ENCODE peak calls at places on chromosomes 16 and 17, in eight cellular contexts. G, T, E, Q, Y, O, B and F are unnamed samples.

GRCh38 chr16:27154573-27155521 is 48.5 kb upstream of the KDM8 start:
- DNase-seq in T (peak; percentile 25), E (peak; percentile 38), Y (peak; percentile 31), B (peak; percentile 88), G (no peak), O (peak; percentile 70), Q (peak; percentile 40), F (peak; percentile 82)

GRCh38 chr17:62791235-62792121 is 16.6 kb downstream of the MARCHF10 start:
- DNase-seq in B (peak; percentile 23), Y (peak; percentile 64), G (no peak), T (no peak), Q (no peak), E (no peak), O (no peak), F (no peak)

GRCh38 chr17:50209472-50210248 is 8.2 kb upstream of the COL1A1 start:
- DNase-seq in B (peak; percentile 97), O (peak; percentile 99), G (peak; percentile 72), T (peak; percentile 83), Q (peak; percentile 99), E (peak; percentile 93), Y (no peak), F (peak; percentile 80)

GRCh38 chr17:64920419-64921172 is 1.3 kb upstream of the LRRC37A3 start:
- DNase-seq in E (peak; percentile 25), B (no peak), T (no peak), Q (no peak), Y (peak; percentile 24), O (no peak), G (no peak), F (no peak)

GRCh38 chr16:12228607-12229499 is 252.3 kb downstream of the SNX29 start:
- DNase-seq in Q (peak; percentile 49), G (peak; percentile 55), B (peak; percentile 89), Y (peak; percentile 70), O (no peak), T (no peak), E (peak; percentile 34), F (peak; percentile 86)

GRCh38 chr16:9159839-9160550 is 68.6 kb downstream of the HAPSTR1 start:
- DNase-seq in Y (peak; percentile 83), G (peak; percentile 82), E (no peak), B (no peak), Q (peak; percentile 45), T (no peak), O (no peak), F (peak; percentile 73)

GRCh38 chr17:81924557-81925532 is 2.7 kb downstream of the MAFG start:
- DNase-seq in T (no peak), Q (peak; percentile 36), Y (peak; percentile 65), G (no peak), E (no peak), B (no peak), O (no peak), F (no peak)

GRCh38 chr16:12067714-12068401 is 91.3 kb downstream of the SNX29 start:
- DNase-seq in Y (peak; percentile 81), Q (peak; percentile 42), G (peak; percentile 51), E (no peak), T (no peak), O (no peak), B (no peak), F (peak; percentile 85)

GRCh38 chr16:21283521-21284289 is 5.6 kb upstream of the CRYM start:
- DNase-seq in Y (peak; percentile 65), B (peak; percentile 87), Q (peak; percentile 47), O (peak; percentile 75), T (peak; percentile 16), E (peak; percentile 70), G (no peak), F (peak; percentile 42)

GRCh38 chr17:38416840-38417209 is 11.4 kb upstream of the ARHGAP23 start:
- DNase-seq in G (no peak), Q (no peak), O (no peak), E (no peak), T (no peak), B (no peak), Y (no peak), F (no peak)

GRCh38 chr17:16428098-16428882 is 12.9 kb downstream of the TRPV2 start:
- DNase-seq in Y (peak; percentile 83), G (no peak), T (no peak), O (no peak), Q (no peak), E (peak; percentile 69), B (no peak), F (peak; percentile 80)

GRCh38 chr17:81569986-81570514 is 17.9 kb upstream of the FAAP100 start:
- DNase-seq in E (no peak), T (no peak), Q (no peak), G (no peak), B (no peak), Y (no peak), O (no peak), F (no peak)

GRCh38 chr17:77884019-77884418 is 74.5 kb upstream of the TNRC6C start:
- DNase-seq in B (no peak), Y (no peak), G (no peak), O (no peak), E (peak; percentile 43), Q (no peak), T (no peak), F (no peak)

GRCh38 chr16:89020068-89020924 is 43.3 kb upstream of the CBFA2T3 start:
- DNase-seq in B (no peak), E (no peak), T (no peak), G (no peak), Y (no peak), Q (no peak), O (peak; percentile 60), F (no peak)

GRCh38 chr17:41284043-41284442 is 8.5 kb downstream of the KRTAP9-7 start:
- DNase-seq in E (no peak), O (no peak), B (no peak), Q (no peak), T (no peak), G (no peak), Y (no peak), F (no peak)

GRCh38 chr17:222172-222571 is 40.7 kb upstream of the DOC2B start:
- DNase-seq in G (no peak), B (no peak), Q (no peak), O (peak; percentile 61), Y (no peak), T (no peak), E (peak; percentile 61), F (no peak)
- H3K4me3 ChIP-seq in G (no peak overlapping the region), B (no peak overlapping the region), Q (no peak overlapping the region), O (no peak overlapping the region), Y (no peak overlapping the region), T (no peak overlapping the region), E (no peak overlapping the region), F (no peak overlapping the region)

GRCh38 chr16:59586331-59586730 is 852.2 kb upstream of the GOT2 start:
- DNase-seq in T (no peak), Y (no peak), Q (no peak), O (no peak), E (no peak), B (no peak), G (no peak), F (no peak)

GRCh38 chr16:59593256-59593655 is 859.1 kb upstream of the GOT2 start:
- DNase-seq in O (no peak), T (no peak), Q (no peak), Y (no peak), B (no peak), E (no peak), G (no peak), F (no peak)

GRCh38 chr16:59597269-59597668 is 863.2 kb upstream of the GOT2 start:
- DNase-seq in Y (no peak), G (no peak), O (no peak), Q (no peak), E (no peak), B (no peak), T (no peak), F (no peak)

DNA sequence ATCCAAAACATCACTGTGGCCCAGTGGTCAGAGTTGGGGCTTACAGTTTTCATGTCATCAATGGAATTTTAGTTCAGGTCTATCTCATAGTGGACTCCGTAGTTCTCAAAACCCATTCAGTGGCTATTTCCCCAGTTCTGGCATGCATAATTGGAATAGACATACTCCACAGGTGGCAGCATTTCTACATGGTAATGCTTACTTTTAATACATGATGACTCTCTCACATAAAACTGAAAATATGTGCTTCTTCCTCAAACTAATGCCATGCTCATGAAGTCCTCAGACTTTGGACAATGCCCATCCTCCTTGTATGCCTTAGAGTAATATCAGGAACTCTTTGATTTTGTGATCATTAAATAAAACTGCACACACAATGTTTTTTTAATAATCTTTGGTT is 857.4 kb upstream of the GOT2 start:
- DNase-seq in Y (no peak), G (no peak), T (no peak), B (no peak), O (no peak), E (no peak), Q (no peak), F (no peak)
- TF ChIP-seq CTCF in Y (no peak), G (no peak), T (no peak), B (no peak), O (no peak), E (no peak), Q (no peak), F (no peak)

GRCh38 chr17:44503080-44503842 is at the start of gene GPATCH8:
- DNase-seq in B (peak; percentile 98), T (peak; percentile 85), E (peak; percentile 96), Y (peak; percentile 99), G (peak; percentile 87), O (peak; percentile 97), Q (peak; percentile 94), F (peak; percentile 96)
- TF ChIP-seq POLR2A in B (peak; percentile 24), T (peak; percentile 66), E (peak; percentile 20), Y (peak; percentile 77), G (peak; percentile 71), O (peak; percentile 62), Q (peak; percentile 69), F (peak; percentile 68)

GRCh38 chr17:2814499-2815341 is 18.5 kb downstream of the RAP1GAP2 start:
- DNase-seq in Y (no peak), E (no peak), B (peak; percentile 88), T (no peak), Q (no peak), G (no peak), O (no peak), F (peak; percentile 90)
- H3K4me3 ChIP-seq in Y (no peak overlapping the region), E (no peak overlapping the region), B (no peak overlapping the region), T (peak overlapping the region; percentile 20), Q (no peak overlapping the region), G (no peak overlapping the region), O (no peak overlapping the region), F (peak overlapping the region; percentile 16)

GRCh38 chr16:76634847-76635697 is 357.9 kb downstream of the CNTNAP4 start:
- DNase-seq in Q (peak; percentile 21), G (no peak), E (no peak), T (no peak), Y (no peak), B (no peak), O (no peak), F (no peak)

DNA sequence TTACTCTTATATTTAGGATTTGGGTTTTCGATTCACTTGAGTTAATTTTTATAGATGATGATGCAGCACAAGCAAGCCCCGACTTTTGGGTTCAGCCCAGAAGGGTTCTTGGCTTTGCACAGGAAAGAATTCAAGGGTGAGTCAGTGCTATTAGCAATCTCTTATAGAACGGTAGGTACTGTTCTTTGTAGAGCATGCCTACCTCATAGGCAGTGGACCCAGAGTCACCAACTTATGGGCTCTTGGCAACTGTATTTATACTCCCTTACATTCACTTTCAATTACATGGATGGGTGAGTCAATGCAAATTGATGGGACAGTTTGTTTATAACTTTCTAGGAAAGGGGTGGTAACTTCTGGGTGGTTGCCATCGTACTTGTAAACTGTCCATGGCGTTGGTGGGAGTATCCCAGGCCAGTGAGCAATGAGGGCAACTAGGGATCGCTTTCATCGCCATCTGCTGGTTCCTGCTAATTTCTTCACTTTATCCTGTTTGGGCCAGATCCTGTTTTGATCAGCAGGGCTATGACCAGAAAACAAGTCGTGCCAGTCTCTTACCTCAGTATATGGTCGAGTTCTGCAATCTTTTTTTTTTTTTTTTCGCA is 362.6 kb downstream of the CNTNAP4 start:
- DNase-seq in Y (peak; percentile 35), T (no peak), G (no peak), B (no peak), O (no peak), E (no peak), Q (no peak), F (no peak)
- TF ChIP-seq CTCF in Y (peak; percentile 36), T (no peak), G (no peak), B (no peak), O (no peak), E (no peak), Q (no peak), F (no peak)